ENCODE peak calls at places on chromosomes 1 and 21, in six cellular contexts. O, M, S, V, D and B are unnamed samples.

GRCh38 chr1:11770011-11770410 is 8.0 kb downstream of the C1orf167 start:
- DNase-seq in D (no peak), M (no peak), S (no peak), O (no peak), V (no peak), B (no peak)

GRCh38 chr1:209542585-209542984 is 40.9 kb upstream of the CAMK1G start:
- DNase-seq in M (no peak), D (no peak), V (peak), O (no peak), S (no peak), B (no peak)

GRCh38 chr21:38798481-38798882 is 7.2 kb upstream of the ETS2 start:
- DNase-seq in D (no peak), M (peak), S (no peak), V (peak), O (no peak), B (no peak)

GRCh38 chr1:87203890-87204289 is 124.8 kb upstream of the LMO4 start:
- DNase-seq in D (no peak), S (no peak), O (no peak), V (no peak), M (no peak), B (no peak)

GRCh38 chr1:46183926-46184557 is 7.8 kb upstream of the P3R3URF start:
- DNase-seq in M (no peak), V (no peak), S (peak), O (no peak), D (no peak), B (no peak)

GRCh38 chr1:5830771-5831599 is 161.2 kb downstream of the NPHP4 start:
- DNase-seq in S (no peak), M (peak), O (no peak), V (no peak), D (no peak), B (no peak)

GRCh38 chr1:62386351-62387121 is 50.3 kb upstream of the USP1 start:
- DNase-seq in D (no peak), O (no peak), V (no peak), S (no peak), M (no peak), B (peak)

GRCh38 chr1:61888808-61889207 is 146.5 kb downstream of the PATJ start:
- DNase-seq in S (no peak), D (no peak), M (no peak), V (no peak), O (no peak), B (no peak)

GRCh38 chr1:170318736-170319135 is 173.0 kb downstream of the NTMT2 start:
- DNase-seq in V (no peak), S (no peak), O (no peak), D (no peak), M (no peak), B (no peak)

GRCh38 chr1:160112370-160112769 is 3.2 kb upstream of the ATP1A2 start:
- DNase-seq in S (no peak), V (no peak), M (no peak), D (no peak), O (no peak), B (no peak)

GRCh38 chr1:94044290-94044790 is 76.6 kb downstream of the ABCA4 start:
- DNase-seq in M (no peak), V (no peak), D (no peak), O (no peak), S (no peak), B (no peak)

GRCh38 chr1:175708787-175709186 is 34.6 kb downstream of the TNR start:
- DNase-seq in M (peak), O (no peak), S (no peak), V (no peak), D (no peak), B (no peak)

GRCh38 chr1:234303231-234303630 is 70.0 kb upstream of the COA6 start:
- DNase-seq in S (no peak), M (no peak), D (no peak), O (no peak), V (no peak), B (no peak)

GRCh38 chr1:160681067-160681890 is 30.3 kb downstream of the CD48 start:
- DNase-seq in D (peak), V (peak), O (no peak), M (peak), S (peak), B (peak)

GRCh38 chr1:241130881-241131280 is 226.1 kb downstream of the RGS7 start:
- DNase-seq in S (no peak), M (no peak), V (no peak), O (no peak), D (no peak), B (no peak)

GRCh38 chr1:173424786-173425407 is 52.2 kb upstream of the PRDX6 start:
- DNase-seq in D (no peak), V (peak), O (no peak), M (no peak), S (no peak), B (no peak)

GRCh38 chr1:245986404-245987221 is 520.5 kb downstream of the SMYD3 start:
- DNase-seq in S (no peak), M (no peak), D (no peak), V (peak), O (no peak), B (no peak)

GRCh38 chr1:244605835-244606234 is 47.1 kb upstream of the DESI2 start:
- DNase-seq in O (no peak), D (no peak), M (no peak), V (no peak), S (no peak), B (no peak)

GRCh38 chr1:9101510-9102146 is 27.3 kb downstream of the GPR157 start:
- DNase-seq in D (no peak), M (peak), O (peak), S (peak), V (no peak), B (peak)

GRCh38 chr1:71047635-71048607 is at the start of gene PTGER3:
- DNase-seq in M (peak), O (no peak), S (peak), D (no peak), V (peak), B (no peak)

GRCh38 chr1:203627819-203628184 is 1.2 kb downstream of the ATP2B4 start:
- DNase-seq in V (no peak), S (no peak), D (no peak), M (peak), O (no peak), B (peak)

GRCh38 chr1:85952460-85952859 is 204.1 kb downstream of the COL24A1 start:
- DNase-seq in O (no peak), D (no peak), M (no peak), S (no peak), V (no peak), B (no peak)

GRCh38 chr1:214427871-214428277 is 123.5 kb downstream of the PTPN14 start:
- DNase-seq in O (no peak), D (peak), V (no peak), S (peak), M (peak), B (no peak)

GRCh38 chr1:46665983-46666382 is 2.2 kb downstream of the ATPAF1 start:
- DNase-seq in S (no peak), O (no peak), V (no peak), M (no peak), D (no peak), B (no peak)

GRCh38 chr1:30196457-30196856 is 526.9 kb downstream of the MATN1 start:
- DNase-seq in S (no peak), V (no peak), M (no peak), O (no peak), D (no peak), B (no peak)

GRCh38 chr1:93827633-93828436 is 51.2 kb downstream of the DNTTIP2 start:
- DNase-seq in O (no peak), S (no peak), D (no peak), M (no peak), V (no peak), B (no peak)

GRCh38 chr1:196660912-196661311 is 9.1 kb downstream of the CFH start:
- DNase-seq in D (no peak), V (peak), M (peak), O (no peak), S (peak), B (peak)

GRCh38 chr1:111489604-111490003 is 13.8 kb downstream of the ADORA3 start:
- DNase-seq in V (no peak), S (no peak), D (no peak), M (no peak), O (no peak), B (peak)

GRCh38 chr1:161738627-161739287 is 10.8 kb upstream of the DUSP12 start:
- DNase-seq in D (peak), M (peak), O (peak), S (peak), V (peak), B (peak)

GRCh38 chr1:31977361-31978131 is 36.1 kb upstream of the KHDRBS1 start:
- DNase-seq in D (no peak), S (peak), O (no peak), V (no peak), M (peak), B (no peak)

GRCh38 chr1:31784356-31785019 is 20.3 kb upstream of the ADGRB2 start:
- DNase-seq in D (no peak), M (no peak), V (no peak), S (no peak), O (no peak), B (no peak)

GRCh38 chr21:42319368-42319767 is 4.2 kb upstream of the TFF3 start:
- DNase-seq in V (no peak), M (no peak), S (peak), O (no peak), D (no peak), B (no peak)

GRCh38 chr21:35127851-35128250 is 78.7 kb upstream of the RUNX1 start:
- DNase-seq in S (no peak), D (no peak), V (peak), O (no peak), M (no peak), B (no peak)

GRCh38 chr1:50422946-50423669 is at the start of gene DMRTA2:
- DNase-seq in M (peak), S (peak), D (no peak), V (peak), O (no peak), B (peak)

GRCh38 chr1:156656779-156657160 is 14.9 kb downstream of the BCAN start:
- DNase-seq in S (no peak), O (no peak), D (no peak), V (no peak), M (peak), B (no peak)

GRCh38 chr1:40708750-40709099 is 17.2 kb downstream of the NFYC start:
- DNase-seq in V (peak), S (peak), D (no peak), M (peak), O (no peak), B (no peak)